ENCODE peak calls at places on chromosomes 7 and 10, in five cellular contexts. V is K562, D is GM12878, S is H1, I is HepG2. Z is an unnamed sample. For H3K4me1, the result is how much of the 10 kb centered on the place peaks cover.

GRCh38 chr10:29535012-29535777 is 99.6 kb downstream of the SVIL start:
- DNase-seq in S (peak), D (no peak), I (peak), V (peak), Z (peak)

GRCh38 chr10:127293640-127294039 is 97.2 kb upstream of the INSYN2A start:
- DNase-seq in V (no peak), D (no peak), S (no peak), I (no peak), Z (no peak)

GRCh38 chr10:124562425-124563060 is 100.9 kb downstream of the LHPP start:
- DNase-seq in V (no peak), S (no peak), D (no peak), I (no peak), Z (no peak)

GRCh38 chr10:58587676-58588075 is 75.0 kb downstream of the BICC1 start:
- DNase-seq in S (no peak), V (no peak), D (no peak), I (no peak), Z (no peak)

GRCh38 chr7:130695840-130696239 is 9.5 kb upstream of the TSGA13 start:
- DNase-seq in I (peak), V (peak), S (no peak), D (no peak), Z (peak)

GRCh38 chr10:78948616-78949015 is 120.2 kb upstream of the ZMIZ1 start:
- DNase-seq in I (no peak), S (no peak), V (no peak), D (no peak), Z (no peak)

GRCh38 chr10:112715581-112715980 is 234.5 kb upstream of the TCF7L2 start:
- DNase-seq in S (no peak), D (no peak), V (no peak), I (no peak), Z (no peak)

GRCh38 chr7:102099474-102099873 is 187.2 kb upstream of the SH2B2 start:
- DNase-seq in S (peak), D (no peak), I (no peak), V (no peak), Z (no peak)

GRCh38 chr7:2862831-2863361 is 18.8 kb upstream of the GNA12 start:
- DNase-seq in D (no peak), S (no peak), I (no peak), V (no peak), Z (no peak)

GRCh38 chr10:14953452-14954000 is 370 bp downstream of the DCLRE1C start:
- DNase-seq in I (no peak), V (peak), S (no peak), D (peak), Z (peak)

GRCh38 chr7:150948791-150949251 is 29.3 kb downstream of the KCNH2 start:
- DNase-seq in D (no peak), S (no peak), I (no peak), V (no peak), Z (no peak)

GRCh38 chr10:131477457-131478205 is 166.1 kb upstream of the TCERG1L start:
- DNase-seq in V (no peak), D (no peak), S (no peak), I (peak), Z (peak)

GRCh38 chr10:110504111-110504735 is 6.5 kb downstream of the DUSP5 start:
- DNase-seq in D (peak), V (peak), S (no peak), I (no peak), Z (no peak)

GRCh38 chr10:121539757-121540156 is 58.5 kb downstream of the FGFR2 start:
- DNase-seq in D (no peak), I (no peak), V (no peak), S (no peak), Z (no peak)

GRCh38 chr10:48468130-48468790 is 136.6 kb downstream of the ARHGAP22 start:
- DNase-seq in V (peak), I (no peak), D (no peak), S (peak), Z (no peak)

DNA sequence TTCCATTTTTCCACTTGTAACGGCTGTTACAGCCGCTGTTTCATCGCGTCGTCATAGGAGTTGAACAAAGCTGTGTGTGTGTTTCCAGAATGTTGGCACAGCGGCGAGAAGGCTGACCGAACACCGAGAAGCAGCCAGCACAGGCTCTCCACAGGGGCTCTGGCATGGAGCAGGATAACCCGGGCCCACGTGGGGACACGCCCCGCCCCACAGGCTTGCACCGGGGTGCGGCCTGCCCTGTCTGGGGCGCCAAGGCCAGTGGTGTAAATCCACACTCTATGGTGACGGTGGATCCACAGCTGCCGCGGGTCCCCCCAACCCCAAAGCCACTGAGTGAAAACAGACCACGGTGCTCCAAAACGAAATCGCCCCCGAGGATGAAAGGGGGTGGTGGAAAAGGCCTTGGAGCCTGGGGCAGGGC is 448.2 kb downstream of the DNAJB6 start:
- DNase-seq in S (no peak), D (no peak), V (no peak), I (no peak), Z (no peak)
- H3K4me1 ChIP-seq in S (under half), D (under half), V (under half), I (under half), Z (under half)

DNA sequence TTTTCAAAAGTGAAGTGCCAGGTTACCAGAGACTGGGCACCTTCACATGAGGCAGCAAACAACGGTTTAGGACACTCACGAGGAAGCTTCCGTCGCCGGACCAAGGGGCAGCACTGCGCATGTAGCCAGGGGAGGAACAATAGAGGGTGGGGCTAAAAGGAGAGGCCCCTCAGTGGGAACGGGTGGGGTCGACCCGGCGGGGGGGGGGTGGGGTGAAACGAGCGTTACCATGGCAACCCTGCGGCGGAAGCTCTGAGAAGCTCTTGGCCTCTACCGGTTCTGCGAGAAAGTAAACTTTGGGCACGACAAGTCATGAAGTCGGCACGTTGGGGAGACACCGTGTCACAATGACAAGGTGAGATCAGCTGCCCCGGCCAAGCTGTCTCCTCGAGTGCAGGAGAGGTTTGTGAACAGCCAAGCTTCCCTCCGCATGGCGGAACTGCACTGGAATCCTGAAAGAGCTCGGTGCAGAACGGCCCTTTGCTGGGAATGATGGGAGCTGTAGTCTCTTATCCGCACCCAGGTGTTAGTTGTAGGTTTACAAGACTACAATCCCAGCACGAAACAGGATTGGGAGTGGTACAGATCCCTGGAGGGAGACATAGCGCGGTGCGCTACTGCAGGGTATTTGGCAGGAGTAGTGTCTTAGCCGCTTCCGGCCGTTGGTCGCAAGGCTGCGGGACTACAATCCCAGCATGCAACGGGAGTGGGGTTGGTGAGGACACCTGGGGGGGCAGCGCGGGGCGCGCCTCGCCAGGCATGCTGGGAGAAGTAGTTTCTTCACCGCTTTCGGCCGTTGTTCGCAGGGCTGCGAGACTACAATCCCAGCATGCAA is 72.8 kb upstream of the ZNF722 start:
- DNase-seq in D (no peak), V (peak), S (no peak), I (no peak), Z (no peak)
- TF ChIP-seq CREB1 in D (peak), V (no peak), S (no peak), I (no peak), Z (no peak)

GRCh38 chr10:24452030-24452429 is 243.1 kb downstream of the KIAA1217 start:
- DNase-seq in D (no peak), S (no peak), I (no peak), V (no peak), Z (no peak)
- H3K4me1 ChIP-seq in D (under half), S (under half), I (under half), V (under half), Z (under half)

DNA sequence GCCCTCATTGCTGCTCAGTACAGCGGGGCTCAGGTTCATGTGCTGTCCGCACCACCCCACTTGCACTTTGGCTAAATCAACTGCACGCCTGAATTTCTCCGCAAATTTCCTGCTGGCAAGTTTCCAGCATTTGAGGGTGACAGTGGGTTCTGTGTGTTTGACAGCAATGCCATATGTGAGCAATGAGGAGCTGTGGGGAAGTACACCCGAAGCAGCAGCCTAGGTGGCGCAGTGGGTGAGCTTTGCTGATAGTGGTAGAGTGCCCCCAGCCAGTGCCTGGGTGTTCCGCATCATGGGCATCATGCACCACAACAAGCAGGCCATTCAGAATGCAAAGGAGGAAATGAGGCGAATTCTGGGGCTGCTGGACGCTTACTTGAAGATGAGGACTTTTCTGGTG is 103.9 kb upstream of the POT1 start:
- DNase-seq in I (no peak), S (no peak), D (no peak), V (peak), Z (peak)
- TF ChIP-seq CREB1 in I (no peak), S (no peak), D (no peak), V (no peak), Z (no peak)

GRCh38 chr7:30605832-30606231 is 11.2 kb downstream of the GARS1 start:
- DNase-seq in D (no peak), I (no peak), V (no peak), S (no peak), Z (no peak)
- H3K4me1 ChIP-seq in D (under half), I (under half), V (under half), S (under half), Z (under half)

GRCh38 chr7:77575187-77575586 is 38.1 kb downstream of the PTPN12 start:
- DNase-seq in D (no peak), I (peak), V (no peak), S (no peak), Z (no peak)

GRCh38 chr7:77576856-77577255 is 39.8 kb downstream of the PTPN12 start:
- DNase-seq in D (no peak), S (no peak), V (no peak), I (no peak), Z (no peak)

GRCh38 chr7:77580762-77581350 is 43.8 kb downstream of the PTPN12 start:
- DNase-seq in D (no peak), I (no peak), S (no peak), V (no peak), Z (no peak)
- TF ChIP-seq CREB1 in D (no peak), I (no peak), S (no peak), V (no peak), Z (no peak)

GRCh38 chr7:155667241-155667849 is 22.9 kb downstream of the RBM33 start:
- DNase-seq in D (no peak), I (no peak), S (no peak), V (no peak), Z (no peak)

GRCh38 chr7:155662343-155663043 is 18.0 kb downstream of the RBM33 start:
- DNase-seq in D (no peak), S (no peak), V (no peak), I (no peak), Z (no peak)

GRCh38 chr7:155665079-155665956 is 20.9 kb downstream of the RBM33 start:
- DNase-seq in V (no peak), I (no peak), D (no peak), S (no peak), Z (no peak)

GRCh38 chr7:155663942-155664341 is 19.5 kb downstream of the RBM33 start:
- DNase-seq in I (no peak), D (no peak), V (no peak), S (no peak), Z (no peak)

GRCh38 chr7:155665957-155666287 is 21.5 kb downstream of the RBM33 start:
- DNase-seq in I (no peak), S (no peak), V (no peak), D (no peak), Z (no peak)
- H3K4me1 ChIP-seq in I (under half), S (under half), V (under half), D (under half), Z (under half)

GRCh38 chr10:52701647-52702046 is 70.9 kb downstream of the MBL2 start:
- DNase-seq in S (no peak), D (no peak), V (no peak), I (peak), Z (no peak)

GRCh38 chr10:52706347-52707070 is 66.1 kb downstream of the MBL2 start:
- DNase-seq in I (no peak), V (no peak), S (no peak), D (no peak), Z (no peak)

GRCh38 chr10:52703451-52703850 is 69.1 kb downstream of the MBL2 start:
- DNase-seq in S (no peak), I (no peak), D (no peak), V (no peak), Z (no peak)

GRCh38 chr10:52703898-52704297 is 68.7 kb downstream of the MBL2 start:
- DNase-seq in I (no peak), V (no peak), D (no peak), S (no peak), Z (no peak)
- TF ChIP-seq CREB1 in I (no peak), V (no peak), D (no peak), S (no peak), Z (no peak)

GRCh38 chr7:85201209-85201608 is 14.4 kb upstream of the SEMA3D start:
- DNase-seq in D (no peak), I (no peak), V (no peak), S (no peak), Z (no peak)
- H3K4me1 ChIP-seq in D (under half), I (under half), V (under half), S (under half), Z (under half)

GRCh38 chr7:29488977-29489376 is 74.7 kb upstream of the PRR15 start:
- DNase-seq in V (no peak), S (no peak), I (peak), D (no peak), Z (no peak)
- TF ChIP-seq CREB1 in V (no peak), S (no peak), I (no peak), D (no peak), Z (no peak)